ENCODE peak calls at places on chromosomes 12 and 14, in five cellular contexts. One of them, this sample, is unnamed.
A peak's percentile ranks its signal among the peaks of the same experiment; 100 is the strongest.

GRCh38 chr12:29649722-29650121 is 134.0 kb downstream of the TMTC1 start:
- DNase-seq in SK-N-SH: no peak
- DNase-seq in HepG2: no peak
- DNase-seq in GM12878: no peak
- DNase-seq in K562: no peak
- DNase-seq in this sample: no peak

GRCh38 chr14:52061380-52061779 is 7.5 kb downstream of the NID2 start:
- DNase-seq in SK-N-SH: no peak
- DNase-seq in GM12878: no peak
- DNase-seq in HepG2: no peak
- DNase-seq in K562: no peak
- DNase-seq in this sample: no peak

GRCh38 chr12:57458665-57459054 is 925 bp upstream of the GLI1 start:
- DNase-seq in SK-N-SH: no peak
- DNase-seq in GM12878: no peak
- DNase-seq in HepG2: no peak
- DNase-seq in K562: no peak
- DNase-seq in this sample: no peak

GRCh38 chr12:40693503-40693863 is 1.2 kb downstream of the CNTN1 start:
- DNase-seq in K562: no peak
- DNase-seq in GM12878: no peak
- DNase-seq in SK-N-SH: peak; percentile 50
- DNase-seq in HepG2: no peak
- DNase-seq in this sample: peak; percentile 51

GRCh38 chr12:27966870-27967269 is 5.7 kb downstream of the PTHLH start:
- DNase-seq in GM12878: no peak
- DNase-seq in K562: peak; percentile 41
- DNase-seq in HepG2: peak; percentile 20
- DNase-seq in SK-N-SH: no peak
- DNase-seq in this sample: no peak

GRCh38 chr14:90575781-90576180 is 179.0 kb downstream of the CALM1 start:
- DNase-seq in K562: no peak
- DNase-seq in HepG2: no peak
- DNase-seq in GM12878: no peak
- DNase-seq in SK-N-SH: no peak
- DNase-seq in this sample: no peak

GRCh38 chr14:93785423-93785822 is 2.9 kb downstream of the PRIMA1 start:
- DNase-seq in K562: no peak
- DNase-seq in GM12878: no peak
- DNase-seq in SK-N-SH: peak; percentile 57
- DNase-seq in HepG2: no peak
- DNase-seq in this sample: no peak

GRCh38 chr14:100305446-100306255 is 593 bp downstream of the SLC25A29 start:
- DNase-seq in K562: peak; percentile 49
- DNase-seq in HepG2: no peak
- DNase-seq in GM12878: no peak
- DNase-seq in SK-N-SH: peak; percentile 72
- DNase-seq in this sample: no peak

GRCh38 chr14:77140937-77141591 is 527 bp downstream of the ZDHHC22 start:
- DNase-seq in HepG2: no peak
- DNase-seq in GM12878: no peak
- DNase-seq in K562: peak; percentile 38
- DNase-seq in SK-N-SH: peak; percentile 94
- DNase-seq in this sample: peak; percentile 81

GRCh38 chr14:68982581-68982980 is 3.5 kb upstream of the ACTN1 start:
- DNase-seq in HepG2: no peak
- DNase-seq in SK-N-SH: no peak
- DNase-seq in GM12878: no peak
- DNase-seq in K562: no peak
- DNase-seq in this sample: no peak

GRCh38 chr14:61285364-61285763 is 4.2 kb upstream of the TMEM30B start:
- DNase-seq in GM12878: no peak
- DNase-seq in HepG2: no peak
- DNase-seq in SK-N-SH: no peak
- DNase-seq in K562: no peak
- DNase-seq in this sample: no peak

GRCh38 chr14:92726135-92726932 is 22.1 kb downstream of the LGMN start:
- DNase-seq in SK-N-SH: no peak
- DNase-seq in HepG2: no peak
- DNase-seq in K562: peak; percentile 47
- DNase-seq in GM12878: no peak
- DNase-seq in this sample: no peak

GRCh38 chr12:85641796-85642195 is 194.4 kb downstream of the RASSF9 start:
- DNase-seq in SK-N-SH: no peak
- DNase-seq in HepG2: no peak
- DNase-seq in K562: no peak
- DNase-seq in GM12878: no peak
- DNase-seq in this sample: no peak

GRCh38 chr12:85642288-85642687 is 193.9 kb downstream of the RASSF9 start:
- DNase-seq in GM12878: no peak
- DNase-seq in SK-N-SH: no peak
- DNase-seq in HepG2: no peak
- DNase-seq in K562: no peak
- DNase-seq in this sample: no peak

GRCh38 chr12:85644508-85644907 is 191.7 kb downstream of the RASSF9 start:
- DNase-seq in GM12878: no peak
- DNase-seq in K562: no peak
- DNase-seq in HepG2: no peak
- DNase-seq in SK-N-SH: no peak
- DNase-seq in this sample: no peak

GRCh38 chr12:85642810-85643209 is 193.4 kb downstream of the RASSF9 start:
- DNase-seq in SK-N-SH: no peak
- DNase-seq in HepG2: peak; percentile 75
- DNase-seq in K562: no peak
- DNase-seq in GM12878: no peak
- DNase-seq in this sample: peak; percentile 13

DNA sequence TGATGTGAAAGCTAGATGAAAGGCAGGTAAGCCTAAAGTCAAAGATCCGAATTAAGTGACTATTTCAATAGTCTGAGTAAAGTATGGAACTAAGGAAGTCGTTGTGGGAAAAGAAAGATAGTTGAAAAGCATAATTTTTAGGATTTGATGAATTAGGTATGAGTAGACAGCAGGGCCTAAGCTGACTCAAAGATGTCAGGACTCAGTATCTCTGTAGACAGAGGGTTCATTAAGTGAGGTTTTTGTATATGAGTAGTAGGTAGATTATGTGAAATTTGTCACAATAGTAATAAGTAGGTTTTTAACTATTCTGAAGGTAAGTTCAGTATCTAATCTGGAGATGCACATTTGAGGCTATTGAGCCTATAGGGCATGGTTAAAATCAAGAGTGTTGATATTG is 196.4 kb downstream of the RASSF9 start:
- DNase-seq in HepG2: no peak
- DNase-seq in GM12878: no peak
- DNase-seq in SK-N-SH: no peak
- DNase-seq in K562: no peak
- DNase-seq in this sample: no peak
- TF ChIP-seq FOXM1 in HepG2: no peak
- TF ChIP-seq FOXM1 in GM12878: no peak
- TF ChIP-seq FOXM1 in SK-N-SH: no peak
- TF ChIP-seq FOXM1 in K562: no peak
- TF ChIP-seq FOXM1 in this sample: no peak

GRCh38 chr14:105999361-106000028 is 473.1 kb downstream of the TMEM121 start:
- DNase-seq in SK-N-SH: no peak
- DNase-seq in HepG2: peak; percentile 50
- DNase-seq in GM12878: no peak
- DNase-seq in K562: peak; percentile 23
- DNase-seq in this sample: peak; percentile 5
- TF ChIP-seq FOXM1 in SK-N-SH: no peak
- TF ChIP-seq FOXM1 in HepG2: no peak
- TF ChIP-seq FOXM1 in GM12878: peak; percentile 86
- TF ChIP-seq FOXM1 in K562: no peak
- TF ChIP-seq FOXM1 in this sample: no peak

DNA sequence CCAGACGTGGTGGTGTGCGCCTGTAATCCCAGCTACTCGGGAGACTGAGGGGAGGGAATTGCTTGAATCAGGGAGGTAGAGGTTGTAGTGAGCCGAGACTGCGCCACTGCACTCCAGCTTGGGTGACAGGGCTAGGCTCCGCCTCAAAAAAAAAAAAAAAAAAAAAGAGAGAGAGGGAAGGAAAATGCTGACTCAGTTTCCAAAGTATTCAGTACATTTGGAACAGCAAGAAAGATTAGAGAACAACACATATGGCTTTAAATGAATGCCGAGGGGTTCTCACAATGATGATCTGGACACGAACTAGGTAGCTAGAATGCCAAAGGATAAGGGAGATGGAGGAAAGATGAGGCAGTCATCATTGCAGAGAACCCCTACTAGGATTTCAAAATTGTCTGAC is 97.4 kb downstream of the NAV3 start:
- DNase-seq in HepG2: no peak
- DNase-seq in SK-N-SH: no peak
- DNase-seq in GM12878: no peak
- DNase-seq in K562: no peak
- DNase-seq in this sample: no peak
- TF ChIP-seq FOXM1 in HepG2: no peak
- TF ChIP-seq FOXM1 in SK-N-SH: no peak
- TF ChIP-seq FOXM1 in GM12878: no peak
- TF ChIP-seq FOXM1 in K562: no peak
- TF ChIP-seq FOXM1 in this sample: no peak

GRCh38 chr14:32808574-32809098 is 130.0 kb upstream of the NPAS3 start:
- DNase-seq in HepG2: no peak
- DNase-seq in SK-N-SH: no peak
- DNase-seq in GM12878: no peak
- DNase-seq in K562: no peak
- DNase-seq in this sample: no peak
- TF ChIP-seq FOXM1 in HepG2: no peak
- TF ChIP-seq FOXM1 in SK-N-SH: no peak
- TF ChIP-seq FOXM1 in GM12878: no peak
- TF ChIP-seq FOXM1 in K562: no peak
- TF ChIP-seq FOXM1 in this sample: no peak

GRCh38 chr14:102804858-102805257 is 27.6 kb downstream of the TRAF3 start:
- DNase-seq in SK-N-SH: no peak
- DNase-seq in K562: no peak
- DNase-seq in GM12878: no peak
- DNase-seq in HepG2: no peak
- DNase-seq in this sample: no peak

GRCh38 chr14:102806447-102806846 is 29.2 kb downstream of the TRAF3 start:
- DNase-seq in HepG2: no peak
- DNase-seq in GM12878: no peak
- DNase-seq in SK-N-SH: no peak
- DNase-seq in K562: no peak
- DNase-seq in this sample: no peak

GRCh38 chr14:102805941-102806340 is 28.7 kb downstream of the TRAF3 start:
- DNase-seq in SK-N-SH: no peak
- DNase-seq in GM12878: no peak
- DNase-seq in HepG2: no peak
- DNase-seq in K562: no peak
- DNase-seq in this sample: no peak

GRCh38 chr14:102803139-102803538 is 25.9 kb downstream of the TRAF3 start:
- DNase-seq in HepG2: no peak
- DNase-seq in SK-N-SH: no peak
- DNase-seq in K562: no peak
- DNase-seq in GM12878: no peak
- DNase-seq in this sample: no peak

DNA sequence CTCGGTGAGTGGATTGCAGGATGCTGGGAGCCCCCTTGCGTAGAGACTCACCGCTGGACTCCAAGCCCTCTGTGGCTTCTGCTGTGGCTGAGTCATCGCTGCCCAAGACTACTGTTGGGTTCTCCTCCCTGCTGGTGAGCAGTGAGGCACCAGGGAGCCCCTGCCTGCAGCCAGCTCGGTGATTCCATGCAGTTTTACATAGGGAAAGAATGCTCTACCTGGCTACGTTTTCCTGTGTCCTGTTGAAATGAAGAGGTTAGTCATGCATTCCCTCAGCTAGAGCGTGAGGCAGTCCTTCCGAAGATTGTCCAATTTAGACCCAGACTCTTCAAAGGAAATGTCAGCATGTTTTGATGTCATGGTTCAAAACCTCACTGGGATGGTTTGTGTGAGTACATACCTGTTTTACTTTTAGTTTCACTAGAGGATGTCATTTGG is 28.2 kb downstream of the TRAF3 start:
- DNase-seq in SK-N-SH: no peak
- DNase-seq in HepG2: no peak
- DNase-seq in K562: no peak
- DNase-seq in GM12878: no peak
- DNase-seq in this sample: no peak
- TF ChIP-seq FOXM1 in SK-N-SH: no peak
- TF ChIP-seq FOXM1 in HepG2: no peak
- TF ChIP-seq FOXM1 in K562: no peak
- TF ChIP-seq FOXM1 in GM12878: no peak
- TF ChIP-seq FOXM1 in this sample: no peak

GRCh38 chr12:20420557-20420956 is 52.2 kb downstream of the PDE3A start:
- DNase-seq in K562: no peak
- DNase-seq in SK-N-SH: no peak
- DNase-seq in GM12878: no peak
- DNase-seq in HepG2: no peak
- DNase-seq in this sample: no peak

GRCh38 chr12:20426956-20427355 is 58.6 kb downstream of the PDE3A start:
- DNase-seq in SK-N-SH: no peak
- DNase-seq in K562: no peak
- DNase-seq in GM12878: no peak
- DNase-seq in HepG2: no peak
- DNase-seq in this sample: no peak

GRCh38 chr12:20426191-20426590 is 57.9 kb downstream of the PDE3A start:
- DNase-seq in GM12878: no peak
- DNase-seq in K562: no peak
- DNase-seq in HepG2: no peak
- DNase-seq in SK-N-SH: no peak
- DNase-seq in this sample: no peak

GRCh38 chr12:20421338-20421890 is 53.1 kb downstream of the PDE3A start:
- DNase-seq in HepG2: no peak
- DNase-seq in GM12878: no peak
- DNase-seq in K562: no peak
- DNase-seq in SK-N-SH: no peak
- DNase-seq in this sample: no peak

DNA sequence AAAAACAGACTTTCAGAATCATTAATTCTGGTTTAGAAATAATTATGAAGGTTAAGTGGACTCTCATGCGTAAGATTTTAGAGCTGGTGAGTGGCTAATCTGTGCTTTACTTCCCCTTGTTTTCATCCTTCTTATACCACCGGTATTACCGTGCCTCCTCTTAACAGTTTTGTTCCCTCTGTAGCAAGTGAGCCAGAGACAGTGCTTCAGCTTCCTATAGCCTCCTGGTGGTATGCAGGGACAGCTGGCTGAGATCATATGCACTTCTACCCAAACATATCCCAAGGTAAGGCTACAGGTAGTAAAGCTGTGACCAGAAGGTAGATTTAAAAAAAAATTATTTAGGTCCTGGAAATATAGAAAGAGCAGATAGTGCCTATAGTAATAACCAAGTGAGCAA is 55.2 kb downstream of the PDE3A start:
- DNase-seq in GM12878: no peak
- DNase-seq in HepG2: no peak
- DNase-seq in SK-N-SH: no peak
- DNase-seq in K562: no peak
- DNase-seq in this sample: no peak
- TF ChIP-seq FOXM1 in GM12878: no peak
- TF ChIP-seq FOXM1 in HepG2: no peak
- TF ChIP-seq FOXM1 in SK-N-SH: no peak
- TF ChIP-seq FOXM1 in K562: no peak
- TF ChIP-seq FOXM1 in this sample: no peak

GRCh38 chr14:56741325-56741724 is 69.0 kb downstream of the OTX2 start:
- DNase-seq in K562: no peak
- DNase-seq in GM12878: no peak
- DNase-seq in HepG2: peak; percentile 41
- DNase-seq in SK-N-SH: no peak
- DNase-seq in this sample: no peak

GRCh38 chr14:56742391-56742790 is 67.9 kb downstream of the OTX2 start:
- DNase-seq in SK-N-SH: no peak
- DNase-seq in K562: no peak
- DNase-seq in GM12878: no peak
- DNase-seq in HepG2: no peak
- DNase-seq in this sample: no peak

GRCh38 chr14:56745091-56745490 is 65.2 kb downstream of the OTX2 start:
- DNase-seq in GM12878: no peak
- DNase-seq in K562: no peak
- DNase-seq in SK-N-SH: no peak
- DNase-seq in HepG2: no peak
- DNase-seq in this sample: no peak
- TF ChIP-seq FOXM1 in GM12878: no peak
- TF ChIP-seq FOXM1 in K562: no peak
- TF ChIP-seq FOXM1 in SK-N-SH: no peak
- TF ChIP-seq FOXM1 in HepG2: no peak
- TF ChIP-seq FOXM1 in this sample: no peak

This sample was measured in HEK293T.